ENCODE peak calls at places on chromosome 21, in four cellular contexts. B, Z, C and Y are unnamed samples.

GRCh38 chr21:41576010-41576615 is 68.2 kb upstream of the TMPRSS2 start:
- DNase-seq in B (peak), Z (no peak), C (no peak), Y (no peak)

GRCh38 chr21:35113064-35113463 is 64.0 kb upstream of the RUNX1 start:
- DNase-seq in B (peak), Z (no peak), C (no peak), Y (no peak)

GRCh38 chr21:29022141-29022540 is 2.3 kb upstream of the USP16 start:
- DNase-seq in B (no peak), Z (no peak), C (no peak), Y (no peak)

GRCh38 chr21:39687069-39687468 is 57.9 kb upstream of the IGSF5 start:
- DNase-seq in B (no peak), Z (no peak), C (no peak), Y (no peak)

GRCh38 chr21:24988941-24989340 is 618.3 kb downstream of the MRPL39 start:
- DNase-seq in B (no peak), Z (no peak), C (no peak), Y (no peak)

GRCh38 chr21:37560385-37560784 is 193.8 kb downstream of the DYRK1A start:
- DNase-seq in B (no peak), Z (no peak), C (no peak), Y (no peak)

GRCh38 chr21:44531606-44532128 is 8.3 kb downstream of the KRTAP10-1 start:
- DNase-seq in B (no peak), Z (no peak), C (no peak), Y (no peak)

GRCh38 chr21:25396135-25396711 is 211.1 kb downstream of the MRPL39 start:
- DNase-seq in B (no peak), Z (no peak), C (no peak), Y (no peak)

GRCh38 chr21:32611471-32611997 is 643 bp downstream of the CFAP298 start:
- DNase-seq in B (peak), Z (peak), C (peak), Y (no peak)

GRCh38 chr21:14523234-14523633 is 22.9 kb downstream of the SAMSN1 start:
- DNase-seq in B (peak), Z (no peak), C (no peak), Y (no peak)

GRCh38 chr21:45412909-45413581 is 8.1 kb downstream of the COL18A1 start:
- DNase-seq in B (no peak), Z (no peak), C (no peak), Y (no peak)

GRCh38 chr21:45041351-45041805 is 33.0 kb upstream of the ADARB1 start:
- DNase-seq in B (peak), Z (no peak), C (peak), Y (peak)

GRCh38 chr21:23541571-23541970 is 2065.7 kb downstream of the MRPL39 start:
- DNase-seq in B (peak), Z (no peak), C (no peak), Y (no peak)

GRCh38 chr21:45983981-45984551 is 2.5 kb downstream of the COL6A1 start:
- DNase-seq in B (peak), Z (peak), C (peak), Y (no peak)